ENCODE peak calls at places on chromosome 1, in ten cellular contexts. N is uterus, M is bronchial epithelial cell, Z is brain microvascular endothelial cell, D is psoas muscle, H is dorsolateral prefrontal cortex, B is fibroblast of lung, S is H9, L is GM23248, Y is cardiac muscle cell. K is an unnamed sample.

GRCh38 chr1:212302745-212303383 is 17.7 kb downstream of the PPP2R5A start:
- DNase-seq in S (no peak), H (no peak), B (peak; percentile 48), L (peak; percentile 80), Y (peak; percentile 53), N (no peak), M (no peak), Z (peak; percentile 37), D (no peak), K (no peak)

GRCh38 chr1:183432548-183432875 is 14.3 kb upstream of the NMNAT2 start:
- DNase-seq in N (no peak), D (no peak), H (no peak), L (peak; percentile 7), S (no peak), M (peak; percentile 79), Z (no peak), Y (no peak), B (no peak), K (no peak)

GRCh38 chr1:200959341-200959985 is 64.1 kb downstream of the KIF21B start:
- DNase-seq in M (no peak), N (no peak), L (no peak), H (no peak), B (no peak), D (no peak), S (peak; percentile 26), Z (no peak), Y (no peak), K (no peak)

GRCh38 chr1:67053535-67053784 is 488 bp downstream of the SLC35D1 start:
- DNase-seq in D (peak; percentile 76), H (no peak), B (no peak), M (no peak), Z (peak; percentile 33), N (no peak), Y (peak; percentile 70), S (no peak), L (peak; percentile 84), K (peak; percentile 63)

GRCh38 chr1:51955797-51956527 is 34.5 kb downstream of the RAB3B start:
- DNase-seq in H (no peak), Y (no peak), D (no peak), L (no peak), B (no peak), M (no peak), S (no peak), N (no peak), Z (no peak), K (no peak)

GRCh38 chr1:220841293-220841692 is 38.0 kb upstream of the HLX start:
- DNase-seq in Y (peak; percentile 10), L (no peak), S (no peak), Z (no peak), H (no peak), B (peak; percentile 34), M (no peak), D (no peak), N (no peak), K (no peak)

GRCh38 chr1:1208713-1209433 is 2.5 kb upstream of the TNFRSF18 start:
- DNase-seq in N (no peak), H (no peak), B (no peak), Y (peak; percentile 40), Z (no peak), M (no peak), L (no peak), D (peak; percentile 50), S (no peak), K (no peak)

GRCh38 chr1:237124856-237125462 is 83.0 kb downstream of the RYR2 start:
- DNase-seq in S (no peak), B (peak; percentile 9), H (no peak), D (no peak), Y (peak; percentile 5), M (no peak), L (peak; percentile 18), Z (no peak), N (no peak), K (peak; percentile 16)

GRCh38 chr1:221117548-221117951 is 238.3 kb downstream of the HLX start:
- DNase-seq in D (peak; percentile 73), H (no peak), M (no peak), B (peak; percentile 93), S (no peak), Y (peak; percentile 65), Z (peak; percentile 50), N (no peak), L (peak; percentile 91), K (no peak)

GRCh38 chr1:6245869-6246496 is 2.0 kb downstream of the HES3 start:
- DNase-seq in D (peak; percentile 57), B (no peak), Y (no peak), Z (no peak), N (no peak), H (no peak), M (no peak), L (peak; percentile 48), S (peak; percentile 94), K (no peak)
- H3K27me3 ChIP-seq in D (peaks cover 90% of the 10 kb centered on the region), B (peaks cover 30% of the 10 kb centered on the region), Y (peaks cover 100% of the 10 kb centered on the region), Z (peaks cover 51% of the 10 kb centered on the region), N (peaks cover 30% of the 10 kb centered on the region), H (peaks cover 53% of the 10 kb centered on the region), M (peaks cover 29% of the 10 kb centered on the region), L (peaks cover 23% of the 10 kb centered on the region), S (peaks cover 16% of the 10 kb centered on the region), K (peaks cover 33% of the 10 kb centered on the region)

DNA sequence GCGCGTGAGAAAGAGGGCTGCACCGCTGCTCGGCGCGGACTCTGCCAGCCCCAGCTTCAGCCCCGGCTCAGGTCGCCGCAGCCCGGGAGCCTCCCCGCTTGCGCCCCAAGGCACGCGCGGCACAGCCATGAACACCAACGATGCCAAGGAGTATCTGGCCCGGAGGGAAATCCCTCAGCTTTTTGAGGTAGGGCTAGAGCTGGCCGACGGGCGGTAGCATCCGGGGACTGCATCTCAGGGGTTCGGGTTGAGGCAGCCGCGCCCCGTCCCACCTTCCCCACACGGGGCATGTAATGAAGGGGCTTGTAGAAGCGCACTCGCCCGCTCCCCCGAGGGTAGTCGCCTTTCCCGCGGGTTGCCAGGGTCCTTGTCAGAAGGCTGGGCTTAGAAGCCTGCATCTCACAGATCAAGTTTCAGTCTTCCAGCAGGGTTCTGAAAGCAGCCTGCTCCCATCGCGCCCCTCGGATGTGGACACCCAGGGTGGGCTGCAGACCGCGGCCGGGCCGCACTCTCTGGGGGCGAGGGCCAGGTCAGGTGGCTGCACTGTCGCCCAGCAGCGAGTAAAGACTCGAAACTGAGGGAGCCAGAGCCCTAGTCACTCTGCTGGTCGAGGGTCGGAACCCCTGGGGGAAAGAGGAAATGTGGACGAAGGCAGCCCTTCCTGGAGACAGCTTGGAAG is 507 bp downstream of the AK5 start:
- DNase-seq in H (no peak), L (peak; percentile 70), Y (no peak), Z (no peak), B (peak; percentile 36), D (no peak), N (no peak), S (peak; percentile 48), M (no peak), K (no peak)
- H3K27me3 ChIP-seq in H (no peaks in the 10 kb centered on the region), L (no peaks in the 10 kb centered on the region), Y (peaks cover 79% of the 10 kb centered on the region), Z (no peaks in the 10 kb centered on the region), B (no peaks in the 10 kb centered on the region), D (peaks cover 37% of the 10 kb centered on the region), N (no peaks in the 10 kb centered on the region), S (peaks cover 16% of the 10 kb centered on the region), M (peaks cover 21% of the 10 kb centered on the region), K (peaks cover 66% of the 10 kb centered on the region)

GRCh38 chr1:184974086-184974836 is at the start of gene NIBAN1:
- DNase-seq in L (peak; percentile 80), H (no peak), Z (no peak), B (peak; percentile 74), M (peak; percentile 50), S (peak; percentile 76), D (peak; percentile 82), Y (peak; percentile 76), N (peak; percentile 65), K (peak; percentile 68)
- H3K27me3 ChIP-seq in L (no peaks in the 10 kb centered on the region), H (peaks cover 4% of the 10 kb centered on the region), Z (no peaks in the 10 kb centered on the region), B (no peaks in the 10 kb centered on the region), M (no peaks in the 10 kb centered on the region), S (peaks cover 16% of the 10 kb centered on the region), D (no peaks in the 10 kb centered on the region), Y (peaks cover 80% of the 10 kb centered on the region), N (no peaks in the 10 kb centered on the region), K (no peaks in the 10 kb centered on the region)

GRCh38 chr1:53694718-53695091 is 44.3 kb downstream of the GLIS1 start:
- DNase-seq in B (no peak), N (no peak), S (no peak), M (no peak), H (no peak), D (no peak), Z (no peak), L (no peak), Y (no peak), K (no peak)

GRCh38 chr1:53690411-53690810 is 48.6 kb downstream of the GLIS1 start:
- DNase-seq in B (no peak), Z (no peak), M (no peak), D (no peak), Y (no peak), H (no peak), L (no peak), S (no peak), N (no peak), K (no peak)

GRCh38 chr1:53691326-53691725 is 47.6 kb downstream of the GLIS1 start:
- DNase-seq in N (no peak), Z (no peak), M (no peak), H (no peak), S (no peak), L (no peak), B (no peak), D (no peak), Y (no peak), K (no peak)

GRCh38 chr1:53693773-53694717 is 44.9 kb downstream of the GLIS1 start:
- DNase-seq in L (peak; percentile 74), D (no peak), H (no peak), B (peak; percentile 13), N (no peak), M (no peak), Y (peak; percentile 18), Z (peak; percentile 43), S (no peak), K (no peak)

GRCh38 chr1:53693361-53693760 is 45.6 kb downstream of the GLIS1 start:
- DNase-seq in Z (no peak), N (no peak), M (no peak), D (no peak), Y (peak; percentile 8), H (no peak), B (no peak), L (peak; percentile 37), S (no peak), K (no peak)
- H3K27me3 ChIP-seq in Z (no peaks in the 10 kb centered on the region), N (no peaks in the 10 kb centered on the region), M (peaks cover 3% of the 10 kb centered on the region), D (peaks cover 5% of the 10 kb centered on the region), Y (no peaks in the 10 kb centered on the region), H (no peaks in the 10 kb centered on the region), B (peaks cover 3% of the 10 kb centered on the region), L (no peaks in the 10 kb centered on the region), S (no peaks in the 10 kb centered on the region), K (no peaks in the 10 kb centered on the region)

DNA sequence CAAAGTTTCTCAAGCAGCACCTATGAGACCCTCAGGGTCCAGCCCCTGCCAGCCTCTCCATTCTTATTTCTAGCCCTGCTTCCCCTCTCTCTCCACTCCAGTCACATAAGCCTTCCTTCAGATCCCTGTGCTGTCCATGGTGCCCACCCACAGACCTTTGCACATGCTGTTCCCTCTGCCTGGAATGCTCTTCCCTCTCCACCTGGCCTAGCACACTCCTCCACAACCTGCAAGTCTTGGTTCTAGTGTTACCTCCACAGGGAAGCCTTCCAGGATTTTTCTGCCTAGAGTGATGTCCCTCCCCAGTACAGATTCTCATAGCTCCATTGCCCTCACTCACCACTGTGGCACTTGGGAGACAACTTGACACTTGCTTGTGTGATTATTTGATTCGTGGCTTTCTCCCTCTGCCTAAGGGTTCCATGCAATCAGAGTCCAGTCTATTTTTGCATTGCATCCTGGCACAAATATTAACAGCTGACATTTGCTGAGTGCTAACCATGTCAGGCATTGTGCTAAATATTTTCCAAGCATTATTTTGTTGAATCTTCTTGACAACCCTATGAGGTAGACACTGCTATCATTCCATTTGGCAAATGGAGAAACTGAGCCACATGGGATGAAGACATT is 127.3 kb downstream of the SYF2 start:
- DNase-seq in S (no peak), M (no peak), B (no peak), H (no peak), Z (no peak), N (no peak), D (no peak), Y (no peak), L (no peak), K (no peak)
- H3K27me3 ChIP-seq in S (no peaks in the 10 kb centered on the region), M (peaks cover 6% of the 10 kb centered on the region), B (no peaks in the 10 kb centered on the region), H (no peaks in the 10 kb centered on the region), Z (no peaks in the 10 kb centered on the region), N (no peaks in the 10 kb centered on the region), D (peaks cover 17% of the 10 kb centered on the region), Y (no peaks in the 10 kb centered on the region), L (peaks cover 22% of the 10 kb centered on the region), K (no peaks in the 10 kb centered on the region)